ENCODE peak calls at places on chromosomes 11 and 22, in eight cellular contexts. One of them, this sample, is unnamed.

GRCh38 chr22:39664485-39665200 is 94.1 kb downstream of the CACNA1I start:
- DNase-seq in activated CD8-positive, alpha-beta memory T cell treated with anti-CD3 and anti-CD28 coated beads, Interleukin-2, amount 10 ng/mL, durations not matched to agents 7 days and 5 days: no peak
- DNase-seq in Right ventricle myocardium superior: no peak
- DNase-seq in stimulated activated CD8-positive, alpha-beta memory T cell treated with anti-CD3 and anti-CD28 coated beads, Interleukin-2, amount 100 ng/mL, for 48 hours: peak
- DNase-seq in Calu3: no peak
- DNase-seq in EL: no peak
- DNase-seq in AG04450: no peak
- DNase-seq in stimulated activated CD4-positive, alpha-beta T cell treated with anti-CD3 and anti-CD28 coated beads, Interleukin-1b, Interleukin-23, amount 100 ng/mL, for 24 hours: no peak
- DNase-seq in this sample: no peak

GRCh38 chr11:22431074-22431473 is 92.9 kb downstream of the SLC17A6 start:
- DNase-seq in Right ventricle myocardium superior: no peak
- DNase-seq in EL: no peak
- DNase-seq in AG04450: no peak
- DNase-seq in Calu3: no peak
- DNase-seq in stimulated activated CD8-positive, alpha-beta memory T cell treated with anti-CD3 and anti-CD28 coated beads, Interleukin-2, amount 100 ng/mL, for 48 hours: no peak
- DNase-seq in activated CD8-positive, alpha-beta memory T cell treated with anti-CD3 and anti-CD28 coated beads, Interleukin-2, amount 10 ng/mL, durations not matched to agents 7 days and 5 days: no peak
- DNase-seq in stimulated activated CD4-positive, alpha-beta T cell treated with anti-CD3 and anti-CD28 coated beads, Interleukin-1b, Interleukin-23, amount 100 ng/mL, for 24 hours: no peak
- DNase-seq in this sample: no peak

GRCh38 chr22:45105281-45105700 is 58.4 kb upstream of the NUP50 start:
- DNase-seq in stimulated activated CD4-positive, alpha-beta T cell treated with anti-CD3 and anti-CD28 coated beads, Interleukin-1b, Interleukin-23, amount 100 ng/mL, for 24 hours: no peak
- DNase-seq in EL: peak
- DNase-seq in stimulated activated CD8-positive, alpha-beta memory T cell treated with anti-CD3 and anti-CD28 coated beads, Interleukin-2, amount 100 ng/mL, for 48 hours: no peak
- DNase-seq in Right ventricle myocardium superior: no peak
- DNase-seq in Calu3: peak
- DNase-seq in activated CD8-positive, alpha-beta memory T cell treated with anti-CD3 and anti-CD28 coated beads, Interleukin-2, amount 10 ng/mL, durations not matched to agents 7 days and 5 days: no peak
- DNase-seq in AG04450: peak
- DNase-seq in this sample: no peak

GRCh38 chr11:128399186-128399585 is 188.2 kb downstream of the ETS1 start:
- DNase-seq in AG04450: no peak
- DNase-seq in stimulated activated CD4-positive, alpha-beta T cell treated with anti-CD3 and anti-CD28 coated beads, Interleukin-1b, Interleukin-23, amount 100 ng/mL, for 24 hours: no peak
- DNase-seq in stimulated activated CD8-positive, alpha-beta memory T cell treated with anti-CD3 and anti-CD28 coated beads, Interleukin-2, amount 100 ng/mL, for 48 hours: no peak
- DNase-seq in Right ventricle myocardium superior: no peak
- DNase-seq in Calu3: no peak
- DNase-seq in EL: peak
- DNase-seq in activated CD8-positive, alpha-beta memory T cell treated with anti-CD3 and anti-CD28 coated beads, Interleukin-2, amount 10 ng/mL, durations not matched to agents 7 days and 5 days: no peak
- DNase-seq in this sample: no peak

GRCh38 chr11:34789196-34789834 is 126.9 kb downstream of the APIP start:
- DNase-seq in AG04450: no peak
- DNase-seq in stimulated activated CD4-positive, alpha-beta T cell treated with anti-CD3 and anti-CD28 coated beads, Interleukin-1b, Interleukin-23, amount 100 ng/mL, for 24 hours: no peak
- DNase-seq in activated CD8-positive, alpha-beta memory T cell treated with anti-CD3 and anti-CD28 coated beads, Interleukin-2, amount 10 ng/mL, durations not matched to agents 7 days and 5 days: no peak
- DNase-seq in EL: no peak
- DNase-seq in stimulated activated CD8-positive, alpha-beta memory T cell treated with anti-CD3 and anti-CD28 coated beads, Interleukin-2, amount 100 ng/mL, for 48 hours: no peak
- DNase-seq in Right ventricle myocardium superior: no peak
- DNase-seq in Calu3: no peak
- DNase-seq in this sample: no peak

GRCh38 chr11:38006466-38006865 is 1408.4 kb upstream of the RAG2 start:
- DNase-seq in EL: no peak
- DNase-seq in stimulated activated CD4-positive, alpha-beta T cell treated with anti-CD3 and anti-CD28 coated beads, Interleukin-1b, Interleukin-23, amount 100 ng/mL, for 24 hours: no peak
- DNase-seq in Right ventricle myocardium superior: no peak
- DNase-seq in Calu3: no peak
- DNase-seq in stimulated activated CD8-positive, alpha-beta memory T cell treated with anti-CD3 and anti-CD28 coated beads, Interleukin-2, amount 100 ng/mL, for 48 hours: no peak
- DNase-seq in AG04450: no peak
- DNase-seq in activated CD8-positive, alpha-beta memory T cell treated with anti-CD3 and anti-CD28 coated beads, Interleukin-2, amount 10 ng/mL, durations not matched to agents 7 days and 5 days: no peak
- DNase-seq in this sample: no peak

GRCh38 chr22:47772864-47773263 is 1010.4 kb downstream of the TBC1D22A start:
- DNase-seq in stimulated activated CD4-positive, alpha-beta T cell treated with anti-CD3 and anti-CD28 coated beads, Interleukin-1b, Interleukin-23, amount 100 ng/mL, for 24 hours: no peak
- DNase-seq in activated CD8-positive, alpha-beta memory T cell treated with anti-CD3 and anti-CD28 coated beads, Interleukin-2, amount 10 ng/mL, durations not matched to agents 7 days and 5 days: no peak
- DNase-seq in Right ventricle myocardium superior: no peak
- DNase-seq in Calu3: no peak
- DNase-seq in AG04450: no peak
- DNase-seq in stimulated activated CD8-positive, alpha-beta memory T cell treated with anti-CD3 and anti-CD28 coated beads, Interleukin-2, amount 100 ng/mL, for 48 hours: no peak
- DNase-seq in EL: no peak
- DNase-seq in this sample: no peak

GRCh38 chr11:74265256-74265655 is 46.2 kb downstream of the P4HA3 start:
- DNase-seq in EL: no peak
- DNase-seq in AG04450: no peak
- DNase-seq in stimulated activated CD4-positive, alpha-beta T cell treated with anti-CD3 and anti-CD28 coated beads, Interleukin-1b, Interleukin-23, amount 100 ng/mL, for 24 hours: no peak
- DNase-seq in activated CD8-positive, alpha-beta memory T cell treated with anti-CD3 and anti-CD28 coated beads, Interleukin-2, amount 10 ng/mL, durations not matched to agents 7 days and 5 days: no peak
- DNase-seq in Right ventricle myocardium superior: no peak
- DNase-seq in stimulated activated CD8-positive, alpha-beta memory T cell treated with anti-CD3 and anti-CD28 coated beads, Interleukin-2, amount 100 ng/mL, for 48 hours: no peak
- DNase-seq in Calu3: no peak
- DNase-seq in this sample: no peak

GRCh38 chr11:65856689-65857499 is 1.1 kb downstream of the CFL1 start:
- DNase-seq in stimulated activated CD8-positive, alpha-beta memory T cell treated with anti-CD3 and anti-CD28 coated beads, Interleukin-2, amount 100 ng/mL, for 48 hours: peak
- DNase-seq in AG04450: no peak
- DNase-seq in Right ventricle myocardium superior: peak
- DNase-seq in stimulated activated CD4-positive, alpha-beta T cell treated with anti-CD3 and anti-CD28 coated beads, Interleukin-1b, Interleukin-23, amount 100 ng/mL, for 24 hours: peak
- DNase-seq in EL: peak
- DNase-seq in Calu3: peak
- DNase-seq in activated CD8-positive, alpha-beta memory T cell treated with anti-CD3 and anti-CD28 coated beads, Interleukin-2, amount 10 ng/mL, durations not matched to agents 7 days and 5 days: peak
- DNase-seq in this sample: no peak

GRCh38 chr11:59802639-59803176 is 7.9 kb downstream of the MRPL16 start:
- DNase-seq in EL: peak
- DNase-seq in activated CD8-positive, alpha-beta memory T cell treated with anti-CD3 and anti-CD28 coated beads, Interleukin-2, amount 10 ng/mL, durations not matched to agents 7 days and 5 days: peak
- DNase-seq in AG04450: no peak
- DNase-seq in Calu3: peak
- DNase-seq in stimulated activated CD8-positive, alpha-beta memory T cell treated with anti-CD3 and anti-CD28 coated beads, Interleukin-2, amount 100 ng/mL, for 48 hours: no peak
- DNase-seq in stimulated activated CD4-positive, alpha-beta T cell treated with anti-CD3 and anti-CD28 coated beads, Interleukin-1b, Interleukin-23, amount 100 ng/mL, for 24 hours: no peak
- DNase-seq in Right ventricle myocardium superior: no peak
- DNase-seq in this sample: no peak

GRCh38 chr11:114195981-114196731 is 100.0 kb upstream of the NNMT start:
- DNase-seq in Calu3: peak
- DNase-seq in Right ventricle myocardium superior: no peak
- DNase-seq in stimulated activated CD8-positive, alpha-beta memory T cell treated with anti-CD3 and anti-CD28 coated beads, Interleukin-2, amount 100 ng/mL, for 48 hours: no peak
- DNase-seq in stimulated activated CD4-positive, alpha-beta T cell treated with anti-CD3 and anti-CD28 coated beads, Interleukin-1b, Interleukin-23, amount 100 ng/mL, for 24 hours: no peak
- DNase-seq in EL: no peak
- DNase-seq in activated CD8-positive, alpha-beta memory T cell treated with anti-CD3 and anti-CD28 coated beads, Interleukin-2, amount 10 ng/mL, durations not matched to agents 7 days and 5 days: no peak
- DNase-seq in AG04450: no peak
- DNase-seq in this sample: no peak

GRCh38 chr11:84947970-84948600 is 679.1 kb downstream of the DLG2 start:
- DNase-seq in Right ventricle myocardium superior: no peak
- DNase-seq in stimulated activated CD8-positive, alpha-beta memory T cell treated with anti-CD3 and anti-CD28 coated beads, Interleukin-2, amount 100 ng/mL, for 48 hours: no peak
- DNase-seq in activated CD8-positive, alpha-beta memory T cell treated with anti-CD3 and anti-CD28 coated beads, Interleukin-2, amount 10 ng/mL, durations not matched to agents 7 days and 5 days: no peak
- DNase-seq in AG04450: no peak
- DNase-seq in EL: peak
- DNase-seq in stimulated activated CD4-positive, alpha-beta T cell treated with anti-CD3 and anti-CD28 coated beads, Interleukin-1b, Interleukin-23, amount 100 ng/mL, for 24 hours: no peak
- DNase-seq in Calu3: no peak
- DNase-seq in this sample: no peak

GRCh38 chr22:36977401-36977861 is 41.8 kb downstream of the TST start:
- DNase-seq in EL: peak
- DNase-seq in stimulated activated CD8-positive, alpha-beta memory T cell treated with anti-CD3 and anti-CD28 coated beads, Interleukin-2, amount 100 ng/mL, for 48 hours: peak
- DNase-seq in AG04450: no peak
- DNase-seq in stimulated activated CD4-positive, alpha-beta T cell treated with anti-CD3 and anti-CD28 coated beads, Interleukin-1b, Interleukin-23, amount 100 ng/mL, for 24 hours: peak
- DNase-seq in Right ventricle myocardium superior: peak
- DNase-seq in Calu3: peak
- DNase-seq in activated CD8-positive, alpha-beta memory T cell treated with anti-CD3 and anti-CD28 coated beads, Interleukin-2, amount 10 ng/mL, durations not matched to agents 7 days and 5 days: peak
- DNase-seq in this sample: no peak

GRCh38 chr11:93529707-93530467 is 13.3 kb downstream of the SMCO4 start:
- DNase-seq in Calu3: no peak
- DNase-seq in stimulated activated CD8-positive, alpha-beta memory T cell treated with anti-CD3 and anti-CD28 coated beads, Interleukin-2, amount 100 ng/mL, for 48 hours: no peak
- DNase-seq in activated CD8-positive, alpha-beta memory T cell treated with anti-CD3 and anti-CD28 coated beads, Interleukin-2, amount 10 ng/mL, durations not matched to agents 7 days and 5 days: peak
- DNase-seq in Right ventricle myocardium superior: peak
- DNase-seq in AG04450: no peak
- DNase-seq in stimulated activated CD4-positive, alpha-beta T cell treated with anti-CD3 and anti-CD28 coated beads, Interleukin-1b, Interleukin-23, amount 100 ng/mL, for 24 hours: no peak
- DNase-seq in EL: peak
- DNase-seq in this sample: no peak

GRCh38 chr11:77115956-77116355 is 12.1 kb upstream of the MYO7A start:
- DNase-seq in Right ventricle myocardium superior: peak
- DNase-seq in AG04450: no peak
- DNase-seq in stimulated activated CD4-positive, alpha-beta T cell treated with anti-CD3 and anti-CD28 coated beads, Interleukin-1b, Interleukin-23, amount 100 ng/mL, for 24 hours: no peak
- DNase-seq in EL: no peak
- DNase-seq in Calu3: no peak
- DNase-seq in activated CD8-positive, alpha-beta memory T cell treated with anti-CD3 and anti-CD28 coated beads, Interleukin-2, amount 10 ng/mL, durations not matched to agents 7 days and 5 days: no peak
- DNase-seq in stimulated activated CD8-positive, alpha-beta memory T cell treated with anti-CD3 and anti-CD28 coated beads, Interleukin-2, amount 100 ng/mL, for 48 hours: no peak
- DNase-seq in this sample: no peak

GRCh38 chr22:27631641-27632040 is 169.9 kb downstream of the MN1 start:
- DNase-seq in Calu3: no peak
- DNase-seq in activated CD8-positive, alpha-beta memory T cell treated with anti-CD3 and anti-CD28 coated beads, Interleukin-2, amount 10 ng/mL, durations not matched to agents 7 days and 5 days: no peak
- DNase-seq in EL: no peak
- DNase-seq in AG04450: no peak
- DNase-seq in stimulated activated CD8-positive, alpha-beta memory T cell treated with anti-CD3 and anti-CD28 coated beads, Interleukin-2, amount 100 ng/mL, for 48 hours: no peak
- DNase-seq in Right ventricle myocardium superior: no peak
- DNase-seq in stimulated activated CD4-positive, alpha-beta T cell treated with anti-CD3 and anti-CD28 coated beads, Interleukin-1b, Interleukin-23, amount 100 ng/mL, for 24 hours: no peak
- DNase-seq in this sample: no peak

GRCh38 chr11:61834278-61835004 is 6.3 kb downstream of the FADS2 start:
- DNase-seq in EL: peak
- DNase-seq in Calu3: no peak
- DNase-seq in stimulated activated CD4-positive, alpha-beta T cell treated with anti-CD3 and anti-CD28 coated beads, Interleukin-1b, Interleukin-23, amount 100 ng/mL, for 24 hours: no peak
- DNase-seq in Right ventricle myocardium superior: peak
- DNase-seq in stimulated activated CD8-positive, alpha-beta memory T cell treated with anti-CD3 and anti-CD28 coated beads, Interleukin-2, amount 100 ng/mL, for 48 hours: no peak
- DNase-seq in AG04450: no peak
- DNase-seq in activated CD8-positive, alpha-beta memory T cell treated with anti-CD3 and anti-CD28 coated beads, Interleukin-2, amount 10 ng/mL, durations not matched to agents 7 days and 5 days: peak
- DNase-seq in this sample: no peak

GRCh38 chr22:28051091-28051786 is 132.2 kb upstream of the PITPNB start:
- DNase-seq in stimulated activated CD8-positive, alpha-beta memory T cell treated with anti-CD3 and anti-CD28 coated beads, Interleukin-2, amount 100 ng/mL, for 48 hours: no peak
- DNase-seq in activated CD8-positive, alpha-beta memory T cell treated with anti-CD3 and anti-CD28 coated beads, Interleukin-2, amount 10 ng/mL, durations not matched to agents 7 days and 5 days: no peak
- DNase-seq in Right ventricle myocardium superior: no peak
- DNase-seq in EL: no peak
- DNase-seq in stimulated activated CD4-positive, alpha-beta T cell treated with anti-CD3 and anti-CD28 coated beads, Interleukin-1b, Interleukin-23, amount 100 ng/mL, for 24 hours: no peak
- DNase-seq in Calu3: no peak
- DNase-seq in AG04450: no peak
- DNase-seq in this sample: no peak

GRCh38 chr11:64218628-64219353 is 7.2 kb downstream of the TRPT1 start:
- DNase-seq in stimulated activated CD8-positive, alpha-beta memory T cell treated with anti-CD3 and anti-CD28 coated beads, Interleukin-2, amount 100 ng/mL, for 48 hours: no peak
- DNase-seq in activated CD8-positive, alpha-beta memory T cell treated with anti-CD3 and anti-CD28 coated beads, Interleukin-2, amount 10 ng/mL, durations not matched to agents 7 days and 5 days: no peak
- DNase-seq in Calu3: no peak
- DNase-seq in Right ventricle myocardium superior: no peak
- DNase-seq in AG04450: no peak
- DNase-seq in EL: no peak
- DNase-seq in stimulated activated CD4-positive, alpha-beta T cell treated with anti-CD3 and anti-CD28 coated beads, Interleukin-1b, Interleukin-23, amount 100 ng/mL, for 24 hours: no peak
- DNase-seq in this sample: no peak

GRCh38 chr11:72298931-72299330 is 55.0 kb upstream of the PHOX2A start:
- DNase-seq in Right ventricle myocardium superior: no peak
- DNase-seq in AG04450: no peak
- DNase-seq in EL: no peak
- DNase-seq in Calu3: no peak
- DNase-seq in activated CD8-positive, alpha-beta memory T cell treated with anti-CD3 and anti-CD28 coated beads, Interleukin-2, amount 10 ng/mL, durations not matched to agents 7 days and 5 days: no peak
- DNase-seq in stimulated activated CD8-positive, alpha-beta memory T cell treated with anti-CD3 and anti-CD28 coated beads, Interleukin-2, amount 100 ng/mL, for 48 hours: no peak
- DNase-seq in stimulated activated CD4-positive, alpha-beta T cell treated with anti-CD3 and anti-CD28 coated beads, Interleukin-1b, Interleukin-23, amount 100 ng/mL, for 24 hours: no peak
- DNase-seq in this sample: no peak

GRCh38 chr11:393219-394033 is 583 bp upstream of the PKP3 start:
- DNase-seq in stimulated activated CD8-positive, alpha-beta memory T cell treated with anti-CD3 and anti-CD28 coated beads, Interleukin-2, amount 100 ng/mL, for 48 hours: no peak
- DNase-seq in AG04450: peak
- DNase-seq in Calu3: peak
- DNase-seq in stimulated activated CD4-positive, alpha-beta T cell treated with anti-CD3 and anti-CD28 coated beads, Interleukin-1b, Interleukin-23, amount 100 ng/mL, for 24 hours: no peak
- DNase-seq in EL: peak
- DNase-seq in Right ventricle myocardium superior: no peak
- DNase-seq in activated CD8-positive, alpha-beta memory T cell treated with anti-CD3 and anti-CD28 coated beads, Interleukin-2, amount 10 ng/mL, durations not matched to agents 7 days and 5 days: no peak
- DNase-seq in this sample: no peak

GRCh38 chr11:12906501-12906900 is 102.6 kb upstream of the RASSF10 start:
- DNase-seq in activated CD8-positive, alpha-beta memory T cell treated with anti-CD3 and anti-CD28 coated beads, Interleukin-2, amount 10 ng/mL, durations not matched to agents 7 days and 5 days: no peak
- DNase-seq in EL: peak
- DNase-seq in stimulated activated CD8-positive, alpha-beta memory T cell treated with anti-CD3 and anti-CD28 coated beads, Interleukin-2, amount 100 ng/mL, for 48 hours: no peak
- DNase-seq in Calu3: no peak
- DNase-seq in stimulated activated CD4-positive, alpha-beta T cell treated with anti-CD3 and anti-CD28 coated beads, Interleukin-1b, Interleukin-23, amount 100 ng/mL, for 24 hours: no peak
- DNase-seq in Right ventricle myocardium superior: no peak
- DNase-seq in AG04450: no peak
- DNase-seq in this sample: no peak

GRCh38 chr22:45818130-45819085 is 146.8 kb downstream of the ATXN10 start:
- DNase-seq in AG04450: no peak
- DNase-seq in stimulated activated CD8-positive, alpha-beta memory T cell treated with anti-CD3 and anti-CD28 coated beads, Interleukin-2, amount 100 ng/mL, for 48 hours: no peak
- DNase-seq in Calu3: no peak
- DNase-seq in Right ventricle myocardium superior: peak
- DNase-seq in activated CD8-positive, alpha-beta memory T cell treated with anti-CD3 and anti-CD28 coated beads, Interleukin-2, amount 10 ng/mL, durations not matched to agents 7 days and 5 days: no peak
- DNase-seq in EL: no peak
- DNase-seq in stimulated activated CD4-positive, alpha-beta T cell treated with anti-CD3 and anti-CD28 coated beads, Interleukin-1b, Interleukin-23, amount 100 ng/mL, for 24 hours: no peak
- DNase-seq in this sample: no peak

GRCh38 chr22:44188986-44189630 is 8.4 kb downstream of the PARVG start:
- DNase-seq in AG04450: no peak
- DNase-seq in EL: no peak
- DNase-seq in Right ventricle myocardium superior: no peak
- DNase-seq in activated CD8-positive, alpha-beta memory T cell treated with anti-CD3 and anti-CD28 coated beads, Interleukin-2, amount 10 ng/mL, durations not matched to agents 7 days and 5 days: no peak
- DNase-seq in stimulated activated CD4-positive, alpha-beta T cell treated with anti-CD3 and anti-CD28 coated beads, Interleukin-1b, Interleukin-23, amount 100 ng/mL, for 24 hours: no peak
- DNase-seq in Calu3: no peak
- DNase-seq in stimulated activated CD8-positive, alpha-beta memory T cell treated with anti-CD3 and anti-CD28 coated beads, Interleukin-2, amount 100 ng/mL, for 48 hours: no peak
- DNase-seq in this sample: no peak

GRCh38 chr11:43116071-43116470 is 195.7 kb upstream of the API5 start:
- DNase-seq in stimulated activated CD8-positive, alpha-beta memory T cell treated with anti-CD3 and anti-CD28 coated beads, Interleukin-2, amount 100 ng/mL, for 48 hours: no peak
- DNase-seq in Calu3: no peak
- DNase-seq in stimulated activated CD4-positive, alpha-beta T cell treated with anti-CD3 and anti-CD28 coated beads, Interleukin-1b, Interleukin-23, amount 100 ng/mL, for 24 hours: no peak
- DNase-seq in EL: no peak
- DNase-seq in Right ventricle myocardium superior: no peak
- DNase-seq in AG04450: no peak
- DNase-seq in activated CD8-positive, alpha-beta memory T cell treated with anti-CD3 and anti-CD28 coated beads, Interleukin-2, amount 10 ng/mL, durations not matched to agents 7 days and 5 days: no peak
- DNase-seq in this sample: no peak

GRCh38 chr11:23021287-23021863 is 161.1 kb upstream of the CCDC179 start:
- DNase-seq in stimulated activated CD8-positive, alpha-beta memory T cell treated with anti-CD3 and anti-CD28 coated beads, Interleukin-2, amount 100 ng/mL, for 48 hours: no peak
- DNase-seq in stimulated activated CD4-positive, alpha-beta T cell treated with anti-CD3 and anti-CD28 coated beads, Interleukin-1b, Interleukin-23, amount 100 ng/mL, for 24 hours: no peak
- DNase-seq in Right ventricle myocardium superior: no peak
- DNase-seq in EL: peak
- DNase-seq in Calu3: peak
- DNase-seq in AG04450: peak
- DNase-seq in activated CD8-positive, alpha-beta memory T cell treated with anti-CD3 and anti-CD28 coated beads, Interleukin-2, amount 10 ng/mL, durations not matched to agents 7 days and 5 days: no peak
- DNase-seq in this sample: no peak

GRCh38 chr11:693415-693831 is 1.6 kb downstream of the DEAF1 start:
- DNase-seq in activated CD8-positive, alpha-beta memory T cell treated with anti-CD3 and anti-CD28 coated beads, Interleukin-2, amount 10 ng/mL, durations not matched to agents 7 days and 5 days: no peak
- DNase-seq in stimulated activated CD8-positive, alpha-beta memory T cell treated with anti-CD3 and anti-CD28 coated beads, Interleukin-2, amount 100 ng/mL, for 48 hours: no peak
- DNase-seq in Calu3: no peak
- DNase-seq in EL: peak
- DNase-seq in stimulated activated CD4-positive, alpha-beta T cell treated with anti-CD3 and anti-CD28 coated beads, Interleukin-1b, Interleukin-23, amount 100 ng/mL, for 24 hours: no peak
- DNase-seq in Right ventricle myocardium superior: no peak
- DNase-seq in AG04450: no peak
- DNase-seq in this sample: no peak

GRCh38 chr11:76860539-76861475 is at the start of gene ACER3:
- DNase-seq in EL: peak
- DNase-seq in Calu3: peak
- DNase-seq in AG04450: peak
- DNase-seq in stimulated activated CD4-positive, alpha-beta T cell treated with anti-CD3 and anti-CD28 coated beads, Interleukin-1b, Interleukin-23, amount 100 ng/mL, for 24 hours: peak
- DNase-seq in activated CD8-positive, alpha-beta memory T cell treated with anti-CD3 and anti-CD28 coated beads, Interleukin-2, amount 10 ng/mL, durations not matched to agents 7 days and 5 days: peak
- DNase-seq in Right ventricle myocardium superior: peak
- DNase-seq in stimulated activated CD8-positive, alpha-beta memory T cell treated with anti-CD3 and anti-CD28 coated beads, Interleukin-2, amount 100 ng/mL, for 48 hours: peak
- DNase-seq in this sample: no peak

GRCh38 chr11:65988791-65989592 is 13.0 kb downstream of the EIF1AD start:
- DNase-seq in stimulated activated CD8-positive, alpha-beta memory T cell treated with anti-CD3 and anti-CD28 coated beads, Interleukin-2, amount 100 ng/mL, for 48 hours: peak
- DNase-seq in stimulated activated CD4-positive, alpha-beta T cell treated with anti-CD3 and anti-CD28 coated beads, Interleukin-1b, Interleukin-23, amount 100 ng/mL, for 24 hours: peak
- DNase-seq in Calu3: peak
- DNase-seq in Right ventricle myocardium superior: peak
- DNase-seq in EL: peak
- DNase-seq in activated CD8-positive, alpha-beta memory T cell treated with anti-CD3 and anti-CD28 coated beads, Interleukin-2, amount 10 ng/mL, durations not matched to agents 7 days and 5 days: peak
- DNase-seq in AG04450: peak
- DNase-seq in this sample: no peak

GRCh38 chr11:121207485-121208115 is 85.0 kb upstream of the SC5D start:
- DNase-seq in activated CD8-positive, alpha-beta memory T cell treated with anti-CD3 and anti-CD28 coated beads, Interleukin-2, amount 10 ng/mL, durations not matched to agents 7 days and 5 days: no peak
- DNase-seq in stimulated activated CD8-positive, alpha-beta memory T cell treated with anti-CD3 and anti-CD28 coated beads, Interleukin-2, amount 100 ng/mL, for 48 hours: no peak
- DNase-seq in EL: no peak
- DNase-seq in Right ventricle myocardium superior: no peak
- DNase-seq in AG04450: no peak
- DNase-seq in stimulated activated CD4-positive, alpha-beta T cell treated with anti-CD3 and anti-CD28 coated beads, Interleukin-1b, Interleukin-23, amount 100 ng/mL, for 24 hours: no peak
- DNase-seq in Calu3: no peak
- DNase-seq in this sample: no peak

GRCh38 chr11:94473177-94473799 is 20.4 kb downstream of the MRE11 start:
- DNase-seq in EL: no peak
- DNase-seq in stimulated activated CD8-positive, alpha-beta memory T cell treated with anti-CD3 and anti-CD28 coated beads, Interleukin-2, amount 100 ng/mL, for 48 hours: no peak
- DNase-seq in Calu3: no peak
- DNase-seq in Right ventricle myocardium superior: no peak
- DNase-seq in AG04450: no peak
- DNase-seq in activated CD8-positive, alpha-beta memory T cell treated with anti-CD3 and anti-CD28 coated beads, Interleukin-2, amount 10 ng/mL, durations not matched to agents 7 days and 5 days: peak
- DNase-seq in stimulated activated CD4-positive, alpha-beta T cell treated with anti-CD3 and anti-CD28 coated beads, Interleukin-1b, Interleukin-23, amount 100 ng/mL, for 24 hours: no peak
- DNase-seq in this sample: no peak

GRCh38 chr22:50481440-50482106 is at the start of gene ADM2:
- DNase-seq in EL: peak
- DNase-seq in AG04450: no peak
- DNase-seq in Calu3: peak
- DNase-seq in activated CD8-positive, alpha-beta memory T cell treated with anti-CD3 and anti-CD28 coated beads, Interleukin-2, amount 10 ng/mL, durations not matched to agents 7 days and 5 days: peak
- DNase-seq in stimulated activated CD8-positive, alpha-beta memory T cell treated with anti-CD3 and anti-CD28 coated beads, Interleukin-2, amount 100 ng/mL, for 48 hours: peak
- DNase-seq in Right ventricle myocardium superior: no peak
- DNase-seq in stimulated activated CD4-positive, alpha-beta T cell treated with anti-CD3 and anti-CD28 coated beads, Interleukin-1b, Interleukin-23, amount 100 ng/mL, for 24 hours: peak
- DNase-seq in this sample: no peak